ENCODE peak calls at places on chromosomes 6 and 20, in six cellular contexts. K is cardiac fibroblast, W is T-helper 17 cell, N is Panc1, L is astrocyte of the spinal cord, G is cardiac muscle cell. C is an unnamed sample.

GRCh38 chr6:52231411-52232127 is 12.7 kb downstream of the IL17F start:
- DNase-seq in W (no peak), N (no peak), L (no peak), K (no peak), G (peak; percentile 8), C (peak; percentile 11)

GRCh38 chr6:161186173-161186769 is 87.6 kb downstream of the AGPAT4 start:
- DNase-seq in K (peak; percentile 63), G (no peak), L (peak; percentile 78), N (peak; percentile 41), W (no peak), C (no peak)

GRCh38 chr6:111683749-111684267 is 78.1 kb upstream of the TRAF3IP2 start:
- DNase-seq in L (peak; percentile 90), W (no peak), G (no peak), K (peak; percentile 98), N (no peak), C (peak; percentile 27)

GRCh38 chr6:7296602-7297001 is 16.4 kb downstream of the SSR1 start:
- DNase-seq in W (no peak), N (no peak), G (no peak), L (no peak), K (no peak), C (no peak)

GRCh38 chr6:54195637-54196036 is 84.4 kb downstream of the MLIP start:
- DNase-seq in L (no peak), N (no peak), W (no peak), G (no peak), K (no peak), C (no peak)

GRCh38 chr6:13339863-13340635 is 11.7 kb upstream of the TBC1D7 start:
- DNase-seq in K (no peak), L (no peak), N (no peak), G (no peak), W (no peak), C (no peak)

GRCh38 chr6:44942201-44942600 is 385.9 kb upstream of the RUNX2 start:
- DNase-seq in W (no peak), N (no peak), L (no peak), K (no peak), G (no peak), C (no peak)

GRCh38 chr6:73339340-73339739 is 14.7 kb downstream of the DPPA5 start:
- DNase-seq in G (no peak), N (no peak), W (no peak), K (no peak), L (peak; percentile 14), C (no peak)

GRCh38 chr20:12967932-12968331 is 40.8 kb upstream of the SPTLC3 start:
- DNase-seq in W (no peak), L (no peak), N (no peak), G (no peak), K (no peak), C (no peak)

C was measured in CD4-positive, alpha-beta memory T cell.